ENCODE peak calls at places on chromosomes 16 and 17, in six cellular contexts. B, R, J, T, W and S are unnamed samples. For H3K4me1, the result is how much of the 10 kb centered on the place peaks cover.

GRCh38 chr17:62098623-62099231 is 33.6 kb upstream of the MED13 start:
- DNase-seq in T (no peak), J (no peak), W (no peak), B (no peak), R (no peak), S (peak)

GRCh38 chr17:50139950-50140885 is 10.3 kb upstream of the SAMD14 start:
- DNase-seq in R (peak), J (peak), B (peak), W (peak), T (no peak), S (peak)

GRCh38 chr16:23691483-23692189 is 12.9 kb downstream of the PLK1 start:
- DNase-seq in T (no peak), J (no peak), B (no peak), W (peak), R (no peak), S (no peak)

GRCh38 chr17:33142703-33143299 is 150.3 kb downstream of the ASIC2 start:
- DNase-seq in W (no peak), R (no peak), J (no peak), B (no peak), T (no peak), S (no peak)

GRCh38 chr16:84916850-84917249 is 94.5 kb downstream of the ZDHHC7 start:
- DNase-seq in W (no peak), T (no peak), J (no peak), R (no peak), B (no peak), S (no peak)

GRCh38 chr16:29926675-29927522 is 873 bp upstream of the KCTD13 start:
- DNase-seq in W (peak), J (no peak), B (no peak), T (no peak), R (no peak), S (no peak)

GRCh38 chr16:85225291-85225690 is 113.0 kb upstream of the CIBAR2 start:
- DNase-seq in J (no peak), B (no peak), W (no peak), T (no peak), R (no peak), S (no peak)

GRCh38 chr16:72905581-72905980 is 142.3 kb downstream of the ZFHX3 start:
- DNase-seq in R (no peak), W (no peak), T (peak), B (no peak), J (no peak), S (no peak)

GRCh38 chr17:28613916-28614315 is at the start of gene RSKR:
- DNase-seq in B (no peak), R (no peak), J (no peak), W (no peak), T (no peak), S (no peak)

GRCh38 chr16:80932725-80933124 is 74.0 kb downstream of the CMC2 start:
- DNase-seq in R (no peak), T (no peak), B (peak), W (peak), J (no peak), S (no peak)

GRCh38 chr17:2705263-2705662 is 6.3 kb downstream of the CLUH start:
- DNase-seq in W (peak), B (peak), T (no peak), R (no peak), J (no peak), S (no peak)

GRCh38 chr16:71360378-71360777 is 1.9 kb downstream of the CALB2 start:
- DNase-seq in R (no peak), J (no peak), B (no peak), W (no peak), T (peak), S (no peak)

GRCh38 chr17:40935624-40936023 is 1.8 kb downstream of the KRT23 start:
- DNase-seq in R (no peak), T (no peak), B (no peak), W (no peak), J (no peak), S (no peak)

GRCh38 chr16:67652578-67653130 is 7.4 kb downstream of the ACD start:
- DNase-seq in B (no peak), R (no peak), T (no peak), W (peak), J (no peak), S (no peak)

GRCh38 chr16:67650023-67650422 is 5.1 kb downstream of the CARMIL2 start:
- DNase-seq in J (no peak), R (no peak), W (no peak), B (no peak), T (no peak), S (no peak)

GRCh38 chr16:67651039-67651438 is 6.1 kb downstream of the CARMIL2 start:
- DNase-seq in W (no peak), J (no peak), T (no peak), R (no peak), B (no peak), S (no peak)

GRCh38 chr16:67653131-67654068 is 6.7 kb downstream of the ACD start:
- DNase-seq in R (no peak), J (no peak), B (no peak), T (no peak), W (peak), S (no peak)

GRCh38 chr16:67651847-67652246 is 6.9 kb downstream of the CARMIL2 start:
- DNase-seq in T (no peak), W (no peak), J (no peak), B (no peak), R (no peak), S (no peak)
- H3K27ac ChIP-seq in T (no peak), W (no peak), J (no peak), B (no peak), R (no peak), S (no peak)

DNA sequence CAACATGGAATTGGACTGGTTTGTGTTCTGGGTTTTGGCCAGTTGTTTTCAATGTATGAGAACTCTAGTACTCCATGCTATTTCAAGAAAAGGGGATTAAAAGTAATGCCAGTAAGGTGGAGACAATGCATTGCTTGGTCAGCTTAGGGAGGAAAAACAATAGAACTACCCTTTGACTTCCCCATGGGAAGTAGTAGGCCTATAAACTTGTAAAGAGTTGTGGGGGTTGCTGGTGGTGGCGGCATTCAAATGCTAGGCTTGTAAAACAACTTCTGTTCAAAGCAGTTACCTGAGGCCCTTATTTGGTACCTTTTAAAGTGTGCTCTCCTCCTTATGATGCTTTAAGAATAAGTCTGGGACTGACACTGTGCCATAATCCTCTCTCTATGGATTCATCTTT is 9.4 kb downstream of the MAP3K3 start:
- DNase-seq in T (no peak), B (no peak), R (no peak), J (no peak), W (no peak), S (no peak)
- H3K4me1 ChIP-seq in T (under half), B (under half), R (under half), J (under half), W (under half), S (under half)

DNA sequence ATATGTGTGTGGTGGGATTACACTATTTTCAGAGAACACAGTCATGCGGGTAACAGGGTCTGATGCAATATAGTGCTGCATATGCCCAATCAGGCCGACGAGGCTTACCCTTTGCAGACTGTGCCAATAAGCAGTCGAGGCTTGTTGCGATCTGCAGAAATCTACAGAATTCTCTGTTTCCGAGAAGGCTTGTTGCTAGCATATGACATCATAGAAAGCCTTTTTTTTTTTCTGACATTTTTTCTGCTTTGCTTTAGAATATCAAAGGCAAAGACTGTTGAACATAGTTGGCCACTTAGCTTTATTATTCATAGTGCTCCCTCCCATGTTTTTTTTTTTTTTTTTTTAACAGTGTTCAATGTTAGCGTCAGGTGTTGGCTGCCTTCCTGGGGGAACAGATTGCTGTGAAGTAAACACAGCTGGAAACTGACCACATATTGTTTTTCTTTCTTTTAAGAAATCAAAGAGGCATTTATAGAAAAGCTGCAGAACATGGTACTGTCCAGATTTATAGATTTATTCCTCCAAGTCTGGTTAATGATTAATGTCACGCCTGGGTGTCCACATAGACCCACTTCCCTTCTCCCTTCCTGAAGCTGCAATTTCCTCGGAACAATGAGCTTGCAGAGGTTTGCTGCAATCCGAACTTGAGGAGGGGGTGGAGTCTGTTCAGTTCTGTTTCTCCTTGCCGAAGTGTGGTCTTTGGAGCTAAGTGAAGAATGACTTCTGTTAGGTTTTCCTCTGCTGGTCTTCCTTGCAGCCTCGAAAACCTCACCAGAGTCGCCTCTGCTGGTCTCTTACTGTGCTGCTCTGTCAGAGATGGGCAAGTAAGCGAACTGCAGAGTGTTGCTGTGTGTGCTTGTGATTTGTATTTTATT is 87.3 kb downstream of the MAP2K6 start:
- DNase-seq in R (no peak), T (no peak), J (no peak), W (no peak), B (peak), S (no peak)
- H3K4me3 ChIP-seq in R (no peak), T (no peak), J (no peak), W (no peak), B (peak), S (no peak)

DNA sequence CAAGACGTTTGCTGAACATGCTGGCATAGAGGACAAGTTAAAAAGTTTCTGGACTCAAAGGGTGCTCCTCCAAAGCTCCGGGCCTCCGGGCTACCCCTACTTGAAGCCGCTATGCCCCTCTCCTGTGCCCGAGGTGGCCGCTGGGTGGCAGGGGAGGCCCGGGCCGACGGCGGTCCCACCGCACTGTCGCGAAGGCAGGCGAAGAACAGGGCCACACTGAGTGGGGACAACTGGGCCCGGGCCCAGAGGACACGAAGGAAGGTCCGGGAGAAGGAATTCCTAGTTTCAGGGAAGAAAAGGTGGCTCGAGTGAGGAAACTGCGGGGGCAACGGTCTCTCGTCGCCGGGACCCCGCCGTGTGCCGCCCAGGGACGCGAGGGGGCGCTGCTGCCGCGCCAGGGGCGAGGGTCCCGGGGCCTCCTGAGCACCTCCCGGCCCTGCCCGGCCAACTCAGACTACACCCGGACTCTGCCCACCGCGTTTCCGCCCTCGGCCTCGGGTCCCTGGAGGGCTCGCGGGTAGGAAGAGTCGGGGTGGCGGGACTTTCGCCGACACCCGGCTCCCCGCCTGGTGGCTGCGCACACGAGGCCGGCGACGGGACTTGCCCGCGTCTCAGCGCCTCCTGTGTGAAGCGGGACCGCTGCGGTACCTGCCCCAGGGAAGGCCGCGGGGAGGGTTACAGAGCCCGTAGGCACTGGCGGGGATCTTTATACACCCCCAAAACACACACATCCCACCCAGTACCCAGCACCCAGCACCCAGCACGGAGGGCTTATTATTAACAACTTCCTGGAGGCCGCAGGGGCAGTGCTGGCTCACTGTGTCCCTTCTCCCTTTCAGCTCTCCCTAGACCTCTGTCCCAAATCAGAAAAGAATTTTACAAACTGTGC is 772 bp upstream of the CHCT1 start:
- DNase-seq in R (peak), T (no peak), J (peak), W (peak), B (peak), S (peak)
- H3K27ac ChIP-seq in R (no peak), T (no peak), J (peak), W (no peak), B (no peak), S (no peak)

GRCh38 chr17:38869647-38870258 is at the start of gene LASP1:
- DNase-seq in B (peak), J (peak), W (peak), R (peak), T (no peak), S (peak)
- H3K4me1 ChIP-seq in B (under half), J (under half), W (under half), R (under half), T (under half), S (half or more)

GRCh38 chr17:65537845-65538678 is 23.4 kb downstream of the AXIN2 start:
- DNase-seq in J (peak), B (no peak), W (no peak), R (no peak), T (no peak), S (peak)
- H3K4me3 ChIP-seq in J (no peak), B (no peak), W (no peak), R (no peak), T (no peak), S (no peak)

DNA sequence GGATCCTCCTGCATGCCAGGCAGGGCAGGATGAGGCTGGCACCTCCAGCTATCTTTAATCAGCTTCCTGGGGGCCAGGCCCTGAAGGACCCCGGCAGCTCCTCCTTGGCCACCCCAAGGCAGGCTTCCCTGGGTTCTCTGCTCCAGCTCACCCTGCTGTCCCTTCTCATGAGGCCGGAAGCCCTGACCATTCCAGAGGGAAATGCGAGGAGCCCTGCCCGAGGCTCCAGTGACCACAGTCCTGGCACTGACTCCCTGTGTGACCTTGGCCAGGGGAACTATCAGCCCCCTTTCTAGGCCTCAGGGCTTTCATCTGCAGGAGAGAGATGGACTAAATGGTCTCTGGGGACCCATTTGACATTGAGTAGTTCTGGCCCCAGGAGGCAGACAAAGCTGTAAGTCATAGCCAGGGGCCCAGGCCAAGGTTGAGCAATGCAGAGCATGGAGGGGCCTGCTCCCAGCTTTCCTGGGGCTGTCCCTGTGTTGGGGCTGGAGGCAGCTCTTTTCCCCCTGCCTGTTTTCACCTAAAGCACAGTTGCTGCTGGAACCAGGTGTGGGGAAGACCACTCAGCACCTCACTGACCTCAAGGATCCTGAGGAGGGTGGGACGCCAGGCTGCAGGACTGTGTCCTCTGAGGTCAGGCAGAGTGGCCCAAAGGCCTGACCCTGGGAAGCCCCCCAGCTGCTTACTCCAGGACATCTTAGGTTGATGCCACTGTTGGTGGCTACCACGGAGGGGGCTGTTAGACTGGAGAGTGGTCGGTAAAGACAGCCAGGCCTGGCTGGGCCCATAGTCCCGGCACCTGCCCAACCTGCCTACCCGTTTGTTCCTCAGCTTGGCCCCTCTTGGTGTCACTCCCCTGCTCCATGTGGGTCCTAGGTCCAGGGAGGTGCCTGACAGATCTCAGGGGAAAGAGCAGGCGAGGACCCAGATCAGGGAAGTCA is 8.1 kb downstream of the KCNH6 start:
- DNase-seq in J (no peak), W (no peak), B (no peak), T (no peak), R (no peak), S (no peak)
- H3K27ac ChIP-seq in J (no peak), W (no peak), B (no peak), T (no peak), R (no peak), S (no peak)

DNA sequence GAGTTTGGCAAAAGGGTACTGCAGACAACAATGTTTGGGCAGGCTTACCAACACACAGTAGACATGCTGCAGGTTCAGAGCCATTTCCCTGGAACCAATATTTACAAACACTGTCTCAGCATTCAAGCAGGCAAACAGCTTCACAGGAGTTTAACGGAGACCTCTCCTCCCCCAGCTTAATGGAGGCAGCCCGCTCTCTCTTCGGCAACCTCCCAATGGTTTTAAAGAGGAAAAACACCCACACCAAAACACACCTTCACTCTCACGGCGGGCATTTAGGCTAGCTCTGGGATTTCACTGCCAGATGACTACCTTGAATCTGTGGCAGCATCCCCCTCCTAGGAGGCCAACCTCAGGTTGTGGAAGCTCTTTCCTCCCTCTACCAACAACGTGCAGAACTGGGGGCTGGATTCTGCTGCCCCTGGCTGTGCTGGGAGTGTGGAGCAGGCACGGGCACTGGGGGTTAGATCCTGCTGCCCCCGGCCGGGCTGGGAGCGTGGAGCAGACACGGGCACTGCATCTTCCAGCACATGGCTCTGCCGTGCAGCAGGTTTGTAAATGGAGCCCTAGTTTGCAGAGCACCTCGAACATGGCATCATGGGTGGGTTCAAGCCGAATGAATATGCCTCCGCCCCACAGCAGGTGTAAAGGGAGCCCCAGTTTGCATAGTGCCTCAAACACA is 86.5 kb downstream of the RBFOX3 start:
- DNase-seq in T (no peak), W (no peak), B (no peak), R (no peak), J (no peak), S (no peak)
- H3K4me1 ChIP-seq in T (under half), W (under half), B (under half), R (under half), J (under half), S (under half)

GRCh38 chr17:18962494-18962815 is 10.5 kb downstream of the SLC5A10 start:
- DNase-seq in J (no peak), W (peak), R (no peak), B (no peak), T (no peak), S (no peak)
- H3K4me3 ChIP-seq in J (no peak), W (no peak), R (no peak), B (no peak), T (no peak), S (no peak)

GRCh38 chr16:75217389-75217851 is 1.4 kb upstream of the CTRB1 start:
- DNase-seq in R (no peak), J (no peak), W (no peak), B (no peak), T (no peak), S (no peak)

GRCh38 chr16:75216576-75216975 is 2.2 kb upstream of the CTRB1 start:
- DNase-seq in J (no peak), B (no peak), R (no peak), T (no peak), W (no peak), S (no peak)

GRCh38 chr16:75219088-75219487 is 300 bp downstream of the CTRB1 start:
- DNase-seq in T (no peak), J (no peak), R (no peak), W (no peak), B (no peak), S (no peak)

GRCh38 chr16:75218256-75219076 is at the start of gene CTRB1:
- DNase-seq in B (no peak), R (no peak), J (no peak), W (no peak), T (no peak), S (no peak)

GRCh38 chr16:75216127-75216526 is 2.7 kb upstream of the CTRB1 start:
- DNase-seq in W (no peak), J (no peak), B (no peak), R (no peak), T (no peak), S (no peak)
- H3K27ac ChIP-seq in W (no peak), J (no peak), B (no peak), R (no peak), T (no peak), S (no peak)